ENCODE peak calls at places on chromosomes 4 and X, in eight cellular contexts. P is SJSA1; F is fibroblast of the aortic adventitia; N is cardiac fibroblast; T is fibroblast of lung; O is lower leg skin; M is naive thymus-derived CD4-positive, alpha-beta T cell; J is neural progenitor cell. X is an unnamed sample.

GRCh38 chr4:61446957-61447356 is 246.8 kb downstream of the ADGRL3 start:
- DNase-seq in N (no peak), M (no peak), O (no peak), P (no peak), F (no peak), J (no peak), T (no peak), X (no peak)

GRCh38 chrX:66164931-66165330 is 884 bp downstream of the HEPH start:
- DNase-seq in P (no peak), O (no peak), F (no peak), M (no peak), J (no peak), T (no peak), N (no peak), X (no peak)

GRCh38 chrX:135740683-135741149 is 27.3 kb downstream of the CT45A3 start:
- DNase-seq in N (peak), T (no peak), P (no peak), F (no peak), J (peak), M (peak), O (no peak), X (peak)

GRCh38 chr4:8316251-8316771 is 46.8 kb downstream of the HTRA3 start:
- DNase-seq in F (no peak), J (no peak), N (no peak), P (no peak), M (no peak), T (no peak), O (peak), X (no peak)

GRCh38 chr4:134885436-134885835 is 683.8 kb upstream of the PABPC4L start:
- DNase-seq in F (no peak), P (no peak), O (no peak), T (no peak), J (no peak), N (no peak), M (no peak), X (no peak)

GRCh38 chr4:76614589-76614988 is 179.6 kb downstream of the SHROOM3 start:
- DNase-seq in T (peak), J (no peak), F (peak), M (no peak), O (no peak), N (peak), P (no peak), X (no peak)

GRCh38 chr4:137768196-137768595 is 235.9 kb upstream of the PCDH18 start:
- DNase-seq in M (no peak), J (no peak), T (peak), F (peak), O (no peak), P (no peak), N (peak), X (no peak)

GRCh38 chr4:23374280-23374679 is 515.6 kb downstream of the PPARGC1A start:
- DNase-seq in N (no peak), J (no peak), O (no peak), T (no peak), F (no peak), M (no peak), P (no peak), X (no peak)

DNA sequence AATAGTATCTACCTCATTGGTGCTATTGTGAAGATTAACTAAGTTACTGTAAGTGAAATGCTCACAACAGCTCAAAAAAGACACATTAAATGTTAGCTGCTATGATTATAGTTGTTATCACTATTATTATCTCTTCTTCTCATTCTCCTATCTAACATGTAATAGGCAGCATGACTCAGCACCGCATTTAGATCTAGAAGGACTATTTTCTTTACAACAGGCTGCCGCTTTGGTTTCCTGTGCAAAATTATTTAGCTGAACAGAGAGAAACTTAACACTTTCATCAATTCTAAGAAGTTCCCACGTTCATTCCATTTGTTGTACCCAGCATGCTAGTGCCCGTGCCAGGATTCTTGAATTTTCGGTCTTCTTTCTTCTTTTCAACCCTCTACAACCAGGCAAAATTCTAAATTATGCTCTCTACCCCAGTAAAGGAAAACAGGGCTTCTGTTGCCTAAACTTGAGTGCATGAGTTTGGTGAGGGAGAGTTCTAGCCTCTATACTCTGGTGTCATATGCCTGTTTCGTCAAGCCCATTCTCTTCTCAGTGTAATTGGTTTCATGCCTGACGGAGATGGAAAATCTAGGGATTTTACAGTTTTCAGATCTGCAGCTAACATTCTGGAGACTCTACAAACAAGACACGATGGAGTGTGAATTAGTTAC is 378.9 kb downstream of the PPP1R2C start:
- DNase-seq in O (no peak), N (peak), P (no peak), J (no peak), T (no peak), M (no peak), F (peak), X (no peak)
- H3K4me3 ChIP-seq in O (no peak), N (no peak), P (no peak), J (no peak), T (no peak), M (no peak), F (no peak), X (no peak)

DNA sequence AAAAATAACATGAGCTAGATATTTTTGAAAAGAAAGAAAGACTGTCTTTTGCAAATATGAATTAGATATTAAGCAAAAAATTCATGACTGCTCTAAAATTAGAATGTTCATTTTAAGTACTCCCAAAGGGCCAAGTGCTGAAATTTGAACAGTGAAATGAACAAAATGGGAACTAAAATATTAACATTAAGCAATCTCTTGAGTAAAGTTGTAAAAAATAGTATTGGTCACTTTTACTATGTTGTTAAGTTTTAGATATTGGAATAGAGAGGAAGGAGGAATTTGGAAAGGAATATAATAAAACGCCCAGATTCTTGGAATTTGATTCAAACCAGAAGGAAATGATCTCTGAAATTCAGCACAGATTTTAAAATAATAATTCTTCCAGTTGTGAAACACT is 125.9 kb upstream of the ANK2 start:
- DNase-seq in F (no peak), J (no peak), O (no peak), P (no peak), N (peak), T (no peak), M (no peak), X (no peak)
- H3K4me3 ChIP-seq in F (no peak), J (no peak), O (no peak), P (no peak), N (no peak), T (no peak), M (no peak), X (no peak)

GRCh38 chrX:13487731-13488505 is 81.5 kb upstream of the EGFL6 start:
- DNase-seq in M (peak), N (peak), T (peak), P (peak), J (peak), O (peak), F (peak), X (peak)
- H3K4me3 ChIP-seq in M (no peak), N (no peak), T (no peak), P (no peak), J (no peak), O (no peak), F (no peak), X (no peak)

GRCh38 chr4:16745009-16745408 is 153.4 kb downstream of the LDB2 start:
- DNase-seq in F (peak), O (peak), T (peak), P (no peak), M (no peak), J (peak), N (peak), X (no peak)
- H3K4me3 ChIP-seq in F (no peak), O (no peak), T (no peak), P (no peak), M (no peak), J (no peak), N (no peak), X (no peak)

DNA sequence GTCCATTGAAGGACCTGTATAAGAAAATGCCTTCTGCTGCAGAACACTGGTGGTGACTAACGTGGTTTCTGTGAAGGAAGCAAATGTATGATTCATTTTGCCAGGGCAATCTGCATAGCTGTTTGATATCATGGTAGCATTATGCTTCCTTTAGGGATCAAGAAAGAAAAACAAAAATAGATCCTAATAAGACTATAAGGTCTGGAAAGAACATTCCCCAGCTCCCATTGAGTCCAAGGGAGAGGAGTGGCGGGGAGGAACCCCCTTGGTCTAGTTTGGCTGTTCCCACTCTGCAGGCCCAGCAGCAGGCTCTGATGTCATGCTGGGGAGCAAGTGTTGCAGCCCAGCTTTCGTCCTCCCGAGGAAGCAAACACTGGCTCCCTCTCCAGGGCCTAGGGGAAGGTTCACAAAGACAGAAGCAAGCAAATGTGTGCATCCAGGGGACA is 154.5 kb upstream of the GALNT7 start:
- DNase-seq in P (no peak), N (peak), M (no peak), T (peak), O (no peak), F (peak), J (peak), X (no peak)
- H3K4me3 ChIP-seq in P (no peak), N (no peak), M (no peak), T (no peak), O (no peak), F (no peak), J (no peak), X (no peak)

DNA sequence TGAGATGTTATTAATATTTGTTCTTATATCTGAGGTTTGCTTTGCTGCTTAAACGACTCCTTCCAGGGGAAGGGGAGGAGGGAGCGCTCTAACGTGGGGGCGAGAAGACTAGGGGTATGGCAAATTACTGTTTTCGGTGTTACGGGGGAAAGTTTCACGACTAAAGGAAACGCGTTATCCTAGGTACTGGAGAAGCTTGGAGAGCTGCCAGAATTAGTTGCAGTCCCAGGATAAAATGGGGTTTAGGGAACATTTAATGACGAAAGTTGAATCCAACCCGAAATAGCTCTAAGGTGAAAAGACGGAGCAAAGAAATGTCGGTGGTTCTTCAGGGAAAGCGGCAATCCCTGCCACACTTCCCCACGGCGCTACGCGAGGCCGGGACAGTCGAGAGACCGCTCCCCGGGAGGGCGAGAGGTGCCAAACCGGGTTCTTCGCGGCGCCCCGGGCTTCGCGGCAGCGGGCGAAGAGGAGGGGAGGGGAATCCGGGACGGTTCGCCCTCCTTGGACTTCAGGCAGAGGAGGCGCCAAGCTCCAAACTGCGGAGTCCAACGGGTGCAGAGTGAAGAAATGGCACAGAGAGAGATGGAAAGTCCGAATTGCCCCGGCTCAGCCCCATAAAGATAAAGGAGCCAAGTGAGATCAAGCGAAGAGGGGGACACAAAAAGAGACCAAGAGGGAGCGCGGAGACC is 719 bp downstream of the THOC2 start:
- DNase-seq in J (peak), F (peak), O (no peak), N (no peak), P (no peak), T (peak), M (no peak), X (peak)
- H3K4me3 ChIP-seq in J (peak), F (peak), O (peak), N (peak), P (peak), T (peak), M (peak), X (peak)

X was measured in Caco-2.